ENCODE peak calls at places on chromosomes 6 and 20, in six cellular contexts. One of them, this sample, is unnamed.

GRCh38 chr6:33974471-33974870 is 170.7 kb upstream of the MLN start:
- DNase-seq in foreskin keratinocyte: no peak
- DNase-seq in activated naive CD4-positive, alpha-beta T cell: no peak
- DNase-seq in stimulated activated CD4-positive, alpha-beta T cell treated with anti-CD3 and anti-CD28 coated beads, Interleukin-12 subunit alpha, Interleukin-12 subunit beta, amount 100 ng/mL, for 4 hours: no peak
- DNase-seq in iris pigment epithelial cell: no peak
- DNase-seq in activated CD4-positive, alpha-beta T cell treated with anti-CD3 and anti-CD28 coated beads, Interleukin-2, amount 50 U/mL, for 48 hours: no peak
- DNase-seq in this sample: no peak

GRCh38 chr20:3011752-3012151 is 31.7 kb upstream of the GNRH2 start:
- DNase-seq in stimulated activated CD4-positive, alpha-beta T cell treated with anti-CD3 and anti-CD28 coated beads, Interleukin-12 subunit alpha, Interleukin-12 subunit beta, amount 100 ng/mL, for 4 hours: no peak
- DNase-seq in activated CD4-positive, alpha-beta T cell treated with anti-CD3 and anti-CD28 coated beads, Interleukin-2, amount 50 U/mL, for 48 hours: peak
- DNase-seq in foreskin keratinocyte: no peak
- DNase-seq in iris pigment epithelial cell: no peak
- DNase-seq in activated naive CD4-positive, alpha-beta T cell: no peak
- DNase-seq in this sample: no peak

GRCh38 chr20:10110151-10110550 is 75.4 kb downstream of the ANKEF1 start:
- DNase-seq in foreskin keratinocyte: peak
- DNase-seq in activated CD4-positive, alpha-beta T cell treated with anti-CD3 and anti-CD28 coated beads, Interleukin-2, amount 50 U/mL, for 48 hours: no peak
- DNase-seq in stimulated activated CD4-positive, alpha-beta T cell treated with anti-CD3 and anti-CD28 coated beads, Interleukin-12 subunit alpha, Interleukin-12 subunit beta, amount 100 ng/mL, for 4 hours: no peak
- DNase-seq in activated naive CD4-positive, alpha-beta T cell: no peak
- DNase-seq in iris pigment epithelial cell: peak
- DNase-seq in this sample: no peak

GRCh38 chr6:127737009-127737486 is 160.1 kb downstream of the C6orf58 start:
- DNase-seq in foreskin keratinocyte: peak
- DNase-seq in iris pigment epithelial cell: peak
- DNase-seq in activated CD4-positive, alpha-beta T cell treated with anti-CD3 and anti-CD28 coated beads, Interleukin-2, amount 50 U/mL, for 48 hours: peak
- DNase-seq in stimulated activated CD4-positive, alpha-beta T cell treated with anti-CD3 and anti-CD28 coated beads, Interleukin-12 subunit alpha, Interleukin-12 subunit beta, amount 100 ng/mL, for 4 hours: peak
- DNase-seq in activated naive CD4-positive, alpha-beta T cell: no peak
- DNase-seq in this sample: peak

GRCh38 chr20:21564127-21564773 is 50.4 kb upstream of the NKX2-2 start:
- DNase-seq in foreskin keratinocyte: no peak
- DNase-seq in stimulated activated CD4-positive, alpha-beta T cell treated with anti-CD3 and anti-CD28 coated beads, Interleukin-12 subunit alpha, Interleukin-12 subunit beta, amount 100 ng/mL, for 4 hours: no peak
- DNase-seq in activated naive CD4-positive, alpha-beta T cell: no peak
- DNase-seq in activated CD4-positive, alpha-beta T cell treated with anti-CD3 and anti-CD28 coated beads, Interleukin-2, amount 50 U/mL, for 48 hours: no peak
- DNase-seq in iris pigment epithelial cell: no peak
- DNase-seq in this sample: no peak

GRCh38 chr20:43028470-43028869 is 161.2 kb downstream of the PTPRT start:
- DNase-seq in iris pigment epithelial cell: no peak
- DNase-seq in activated naive CD4-positive, alpha-beta T cell: no peak
- DNase-seq in foreskin keratinocyte: no peak
- DNase-seq in stimulated activated CD4-positive, alpha-beta T cell treated with anti-CD3 and anti-CD28 coated beads, Interleukin-12 subunit alpha, Interleukin-12 subunit beta, amount 100 ng/mL, for 4 hours: no peak
- DNase-seq in activated CD4-positive, alpha-beta T cell treated with anti-CD3 and anti-CD28 coated beads, Interleukin-2, amount 50 U/mL, for 48 hours: no peak
- DNase-seq in this sample: no peak

GRCh38 chr6:168043848-168044415 is 35.1 kb downstream of the FRMD1 start:
- DNase-seq in stimulated activated CD4-positive, alpha-beta T cell treated with anti-CD3 and anti-CD28 coated beads, Interleukin-12 subunit alpha, Interleukin-12 subunit beta, amount 100 ng/mL, for 4 hours: no peak
- DNase-seq in activated naive CD4-positive, alpha-beta T cell: no peak
- DNase-seq in iris pigment epithelial cell: no peak
- DNase-seq in activated CD4-positive, alpha-beta T cell treated with anti-CD3 and anti-CD28 coated beads, Interleukin-2, amount 50 U/mL, for 48 hours: no peak
- DNase-seq in foreskin keratinocyte: no peak
- DNase-seq in this sample: no peak

GRCh38 chr6:27544612-27545260 is 71.8 kb upstream of the ZNF184 start:
- DNase-seq in foreskin keratinocyte: no peak
- DNase-seq in iris pigment epithelial cell: no peak
- DNase-seq in activated naive CD4-positive, alpha-beta T cell: no peak
- DNase-seq in activated CD4-positive, alpha-beta T cell treated with anti-CD3 and anti-CD28 coated beads, Interleukin-2, amount 50 U/mL, for 48 hours: no peak
- DNase-seq in stimulated activated CD4-positive, alpha-beta T cell treated with anti-CD3 and anti-CD28 coated beads, Interleukin-12 subunit alpha, Interleukin-12 subunit beta, amount 100 ng/mL, for 4 hours: no peak
- DNase-seq in this sample: no peak

GRCh38 chr20:32672982-32673727 is 586 bp downstream of the C20orf203 start:
- DNase-seq in activated CD4-positive, alpha-beta T cell treated with anti-CD3 and anti-CD28 coated beads, Interleukin-2, amount 50 U/mL, for 48 hours: peak
- DNase-seq in iris pigment epithelial cell: no peak
- DNase-seq in foreskin keratinocyte: no peak
- DNase-seq in stimulated activated CD4-positive, alpha-beta T cell treated with anti-CD3 and anti-CD28 coated beads, Interleukin-12 subunit alpha, Interleukin-12 subunit beta, amount 100 ng/mL, for 4 hours: no peak
- DNase-seq in activated naive CD4-positive, alpha-beta T cell: no peak
- DNase-seq in this sample: peak

GRCh38 chr20:13554706-13555105 is 84.0 kb downstream of the TASP1 start:
- DNase-seq in stimulated activated CD4-positive, alpha-beta T cell treated with anti-CD3 and anti-CD28 coated beads, Interleukin-12 subunit alpha, Interleukin-12 subunit beta, amount 100 ng/mL, for 4 hours: no peak
- DNase-seq in activated naive CD4-positive, alpha-beta T cell: no peak
- DNase-seq in foreskin keratinocyte: peak
- DNase-seq in iris pigment epithelial cell: peak
- DNase-seq in activated CD4-positive, alpha-beta T cell treated with anti-CD3 and anti-CD28 coated beads, Interleukin-2, amount 50 U/mL, for 48 hours: no peak
- DNase-seq in this sample: no peak

GRCh38 chr6:165274611-165275010 is 34.8 kb downstream of the C6orf118 start:
- DNase-seq in activated naive CD4-positive, alpha-beta T cell: no peak
- DNase-seq in stimulated activated CD4-positive, alpha-beta T cell treated with anti-CD3 and anti-CD28 coated beads, Interleukin-12 subunit alpha, Interleukin-12 subunit beta, amount 100 ng/mL, for 4 hours: no peak
- DNase-seq in foreskin keratinocyte: no peak
- DNase-seq in activated CD4-positive, alpha-beta T cell treated with anti-CD3 and anti-CD28 coated beads, Interleukin-2, amount 50 U/mL, for 48 hours: no peak
- DNase-seq in iris pigment epithelial cell: no peak
- DNase-seq in this sample: no peak